ENCODE peak calls at places on chromosomes 2 and 18, in six cellular contexts. One of them, this sample, is unnamed.

GRCh38 chr2:231411871-231412615 is 16.5 kb downstream of the B3GNT7 start:
- DNase-seq in colonic mucosa: peak; percentile 97
- DNase-seq in A549: peak; percentile 84
- DNase-seq in DND-41: no peak
- DNase-seq in body of pancreas: peak; percentile 92
- DNase-seq in pancreas: peak; percentile 92
- DNase-seq in this sample: peak; percentile 92

GRCh38 chr18:13137939-13138821 is 80.4 kb upstream of the LDLRAD4 start:
- DNase-seq in colonic mucosa: peak; percentile 90
- DNase-seq in A549: peak; percentile 70
- DNase-seq in DND-41: peak; percentile 94
- DNase-seq in body of pancreas: peak; percentile 82
- DNase-seq in pancreas: no peak
- DNase-seq in this sample: peak; percentile 57

GRCh38 chr2:5691659-5692529 is at the start of gene SOX11:
- DNase-seq in colonic mucosa: no peak
- DNase-seq in A549: no peak
- DNase-seq in DND-41: no peak
- DNase-seq in body of pancreas: no peak
- DNase-seq in pancreas: no peak
- DNase-seq in this sample: no peak

GRCh38 chr18:39241534-39241933 is 1675.9 kb upstream of the CELF4 start:
- DNase-seq in colonic mucosa: no peak
- DNase-seq in A549: no peak
- DNase-seq in DND-41: no peak
- DNase-seq in body of pancreas: no peak
- DNase-seq in pancreas: no peak
- DNase-seq in this sample: no peak

GRCh38 chr2:218043701-218044109 is 25.3 kb upstream of the RUFY4 start:
- DNase-seq in colonic mucosa: no peak
- DNase-seq in A549: no peak
- DNase-seq in DND-41: no peak
- DNase-seq in body of pancreas: no peak
- DNase-seq in pancreas: no peak
- DNase-seq in this sample: no peak

GRCh38 chr18:11553098-11553940 is 56.1 kb upstream of the SLC35G4 start:
- DNase-seq in colonic mucosa: peak; percentile 24
- DNase-seq in A549: peak; percentile 52
- DNase-seq in DND-41: peak; percentile 68
- DNase-seq in body of pancreas: peak; percentile 40
- DNase-seq in pancreas: no peak
- DNase-seq in this sample: peak; percentile 30

GRCh38 chr18:3525870-3526420 is 76.0 kb downstream of the TGIF1 start:
- DNase-seq in colonic mucosa: no peak
- DNase-seq in A549: no peak
- DNase-seq in DND-41: peak; percentile 12
- DNase-seq in body of pancreas: no peak
- DNase-seq in pancreas: no peak
- DNase-seq in this sample: no peak

GRCh38 chr2:159855153-159856140 is 57.4 kb upstream of the CD302 start:
- DNase-seq in colonic mucosa: no peak
- DNase-seq in A549: no peak
- DNase-seq in DND-41: no peak
- DNase-seq in body of pancreas: no peak
- DNase-seq in pancreas: no peak
- DNase-seq in this sample: no peak

GRCh38 chr2:210663574-210663973 is 107.2 kb downstream of the CPS1 start:
- DNase-seq in colonic mucosa: no peak
- DNase-seq in A549: peak; percentile 6
- DNase-seq in DND-41: no peak
- DNase-seq in body of pancreas: peak; percentile 27
- DNase-seq in pancreas: no peak
- DNase-seq in this sample: no peak

GRCh38 chr2:127121776-127122176 is 14.8 kb upstream of the BIN1 start:
- DNase-seq in colonic mucosa: peak; percentile 18
- DNase-seq in A549: no peak
- DNase-seq in DND-41: no peak
- DNase-seq in body of pancreas: no peak
- DNase-seq in pancreas: no peak
- DNase-seq in this sample: no peak

GRCh38 chr2:8573234-8573941 is 108.5 kb upstream of the ID2 start:
- DNase-seq in colonic mucosa: peak; percentile 67
- DNase-seq in A549: no peak
- DNase-seq in DND-41: no peak
- DNase-seq in body of pancreas: no peak
- DNase-seq in pancreas: no peak
- DNase-seq in this sample: no peak

GRCh38 chr18:58549814-58550339 is 79.0 kb downstream of the ALPK2 start:
- DNase-seq in colonic mucosa: peak; percentile 77
- DNase-seq in A549: peak; percentile 90
- DNase-seq in DND-41: no peak
- DNase-seq in body of pancreas: peak; percentile 39
- DNase-seq in pancreas: no peak
- DNase-seq in this sample: peak; percentile 54

GRCh38 chr18:60377778-60378469 is 5.3 kb upstream of the MC4R start:
- DNase-seq in colonic mucosa: no peak
- DNase-seq in A549: peak; percentile 9
- DNase-seq in DND-41: no peak
- DNase-seq in body of pancreas: no peak
- DNase-seq in pancreas: no peak
- DNase-seq in this sample: no peak

GRCh38 chr18:63741769-63742168 is 33.4 kb upstream of the SERPINB7 start:
- DNase-seq in colonic mucosa: no peak
- DNase-seq in A549: peak; percentile 55
- DNase-seq in DND-41: no peak
- DNase-seq in body of pancreas: no peak
- DNase-seq in pancreas: no peak
- DNase-seq in this sample: no peak

GRCh38 chr2:159362816-159363251 is 76.3 kb upstream of the WDSUB1 start:
- DNase-seq in colonic mucosa: no peak
- DNase-seq in A549: peak; percentile 4
- DNase-seq in DND-41: no peak
- DNase-seq in body of pancreas: peak; percentile 4
- DNase-seq in pancreas: no peak
- DNase-seq in this sample: no peak

GRCh38 chr2:78309460-78309859 is 716.0 kb upstream of the REG3G start:
- DNase-seq in colonic mucosa: no peak
- DNase-seq in A549: no peak
- DNase-seq in DND-41: no peak
- DNase-seq in body of pancreas: no peak
- DNase-seq in pancreas: no peak
- DNase-seq in this sample: no peak

GRCh38 chr2:229910832-229911412 is 10.9 kb downstream of the TRIP12 start:
- DNase-seq in colonic mucosa: no peak
- DNase-seq in A549: peak; percentile 31
- DNase-seq in DND-41: peak; percentile 36
- DNase-seq in body of pancreas: peak; percentile 16
- DNase-seq in pancreas: no peak
- DNase-seq in this sample: no peak

GRCh38 chr18:46320928-46321855 is 217.0 kb downstream of the HAUS1 start:
- DNase-seq in colonic mucosa: no peak
- DNase-seq in A549: no peak
- DNase-seq in DND-41: no peak
- DNase-seq in body of pancreas: no peak
- DNase-seq in pancreas: no peak
- DNase-seq in this sample: no peak

GRCh38 chr2:15189236-15189635 is 371.9 kb downstream of the NBAS start:
- DNase-seq in colonic mucosa: no peak
- DNase-seq in A549: no peak
- DNase-seq in DND-41: no peak
- DNase-seq in body of pancreas: no peak
- DNase-seq in pancreas: no peak
- DNase-seq in this sample: no peak

GRCh38 chr18:36284671-36285295 is 12.7 kb upstream of the FHOD3 start:
- DNase-seq in colonic mucosa: peak; percentile 43
- DNase-seq in A549: peak; percentile 62
- DNase-seq in DND-41: peak; percentile 45
- DNase-seq in body of pancreas: peak; percentile 68
- DNase-seq in pancreas: no peak
- DNase-seq in this sample: peak; percentile 41

GRCh38 chr2:147632193-147632592 is 212.6 kb upstream of the ACVR2A start:
- DNase-seq in colonic mucosa: no peak
- DNase-seq in A549: no peak
- DNase-seq in DND-41: peak; percentile 50
- DNase-seq in body of pancreas: peak; percentile 39
- DNase-seq in pancreas: no peak
- DNase-seq in this sample: no peak

GRCh38 chr2:240431663-240432424 is 3.6 kb upstream of the GPC1 start:
- DNase-seq in colonic mucosa: no peak
- DNase-seq in A549: no peak
- DNase-seq in DND-41: no peak
- DNase-seq in body of pancreas: peak; percentile 1
- DNase-seq in pancreas: peak; percentile 10
- DNase-seq in this sample: no peak

GRCh38 chr2:65730186-65730585 is 297.8 kb upstream of the SPRED2 start:
- DNase-seq in colonic mucosa: no peak
- DNase-seq in A549: no peak
- DNase-seq in DND-41: no peak
- DNase-seq in body of pancreas: no peak
- DNase-seq in pancreas: no peak
- DNase-seq in this sample: no peak

GRCh38 chr2:45134726-45135125 is 125.5 kb upstream of the SIX2 start:
- DNase-seq in colonic mucosa: no peak
- DNase-seq in A549: peak; percentile 11
- DNase-seq in DND-41: peak; percentile 10
- DNase-seq in body of pancreas: peak; percentile 22
- DNase-seq in pancreas: no peak
- DNase-seq in this sample: no peak

GRCh38 chr2:128598862-128599441 is 280.3 kb upstream of the HS6ST1 start:
- DNase-seq in colonic mucosa: no peak
- DNase-seq in A549: no peak
- DNase-seq in DND-41: no peak
- DNase-seq in body of pancreas: no peak
- DNase-seq in pancreas: no peak
- DNase-seq in this sample: no peak

DNA sequence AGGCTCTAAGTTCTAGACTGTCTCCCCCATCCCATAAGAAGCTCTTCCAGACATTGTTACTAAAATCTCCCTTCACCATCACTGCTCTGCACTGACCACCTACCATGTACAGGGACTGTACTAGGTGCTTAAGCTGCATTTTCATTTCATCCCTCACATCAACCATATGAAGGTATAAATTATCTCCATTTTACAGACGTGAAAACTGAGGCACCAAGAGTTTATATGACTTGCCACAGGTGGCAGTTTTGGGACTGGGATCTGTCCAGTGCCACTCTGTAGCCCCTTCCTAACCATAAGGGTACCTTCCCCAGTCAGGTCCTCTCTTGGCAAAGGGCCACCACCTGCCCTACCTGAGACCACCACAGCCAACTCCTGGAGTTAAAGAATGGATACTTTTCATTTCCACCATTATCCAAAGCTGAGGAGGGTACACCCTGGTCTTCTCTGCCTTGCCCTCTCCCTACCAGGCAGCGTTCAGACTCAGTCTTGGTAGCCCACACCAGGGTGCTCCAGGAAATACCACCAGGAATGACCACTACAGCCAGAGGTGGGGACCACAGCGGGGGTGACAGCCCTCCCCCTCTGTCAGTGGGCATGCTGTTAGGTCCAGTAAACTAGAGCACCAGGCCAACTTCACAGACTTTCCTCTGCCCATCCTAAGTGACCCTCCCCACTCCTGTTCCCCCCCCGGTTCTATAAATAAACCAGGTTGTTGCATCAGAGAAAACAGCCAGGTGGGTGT is 2.8 kb downstream of the RAB11FIP5 start:
- DNase-seq in colonic mucosa: no peak
- DNase-seq in A549: no peak
- DNase-seq in DND-41: no peak
- DNase-seq in body of pancreas: no peak
- DNase-seq in pancreas: no peak
- DNase-seq in this sample: no peak
- H3K4me1 ChIP-seq in colonic mucosa: no peaks in the 10 kb centered on the region
- H3K4me1 ChIP-seq in A549: peaks cover 20% of the 10 kb centered on the region
- H3K4me1 ChIP-seq in DND-41: no peaks in the 10 kb centered on the region
- H3K4me1 ChIP-seq in body of pancreas: peaks cover 41% of the 10 kb centered on the region
- H3K4me1 ChIP-seq in pancreas: no peaks in the 10 kb centered on the region
- H3K4me1 ChIP-seq in this sample: peaks cover 20% of the 10 kb centered on the region

GRCh38 chr2:43165378-43166025 is 60.9 kb downstream of the ZFP36L2 start:
- DNase-seq in colonic mucosa: no peak
- DNase-seq in A549: no peak
- DNase-seq in DND-41: no peak
- DNase-seq in body of pancreas: no peak
- DNase-seq in pancreas: no peak
- DNase-seq in this sample: no peak
- TF ChIP-seq CTCF in colonic mucosa: no peak
- TF ChIP-seq CTCF in A549: no peak
- TF ChIP-seq CTCF in DND-41: peak; percentile 48
- TF ChIP-seq CTCF in body of pancreas: peak; percentile 10
- TF ChIP-seq CTCF in pancreas: no peak
- TF ChIP-seq CTCF in this sample: peak; percentile 31

DNA sequence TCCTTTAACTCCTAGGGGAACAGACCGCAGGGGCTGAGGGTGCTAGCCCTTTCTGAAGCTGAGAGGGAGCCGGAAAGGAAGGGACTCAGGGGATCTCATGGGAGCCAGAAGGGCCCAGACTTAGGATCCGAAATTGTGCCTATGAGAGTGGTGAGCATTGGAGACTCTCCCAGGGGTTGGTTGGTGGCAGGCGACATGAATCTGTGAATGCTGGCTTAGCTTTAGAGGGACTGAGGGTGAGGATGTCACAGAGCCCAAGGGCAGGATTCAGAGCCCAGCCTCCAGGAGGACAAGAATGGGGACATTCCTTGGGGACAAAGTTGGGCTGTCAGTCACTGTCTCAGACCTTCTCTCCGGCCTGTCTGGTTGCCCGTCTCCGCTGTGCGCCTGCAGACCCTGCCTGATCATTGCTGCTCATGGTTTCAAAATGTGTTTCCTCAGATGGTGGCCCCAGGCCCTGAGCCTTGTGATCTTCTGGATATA is 17.5 kb downstream of the GNLY start:
- DNase-seq in colonic mucosa: no peak
- DNase-seq in A549: no peak
- DNase-seq in DND-41: no peak
- DNase-seq in body of pancreas: no peak
- DNase-seq in pancreas: no peak
- DNase-seq in this sample: no peak
- H3K4me1 ChIP-seq in colonic mucosa: no peaks in the 10 kb centered on the region
- H3K4me1 ChIP-seq in A549: peaks cover 30% of the 10 kb centered on the region
- H3K4me1 ChIP-seq in DND-41: peaks cover 19% of the 10 kb centered on the region
- H3K4me1 ChIP-seq in body of pancreas: peaks cover 19% of the 10 kb centered on the region
- H3K4me1 ChIP-seq in pancreas: no peaks in the 10 kb centered on the region
- H3K4me1 ChIP-seq in this sample: peaks cover 15% of the 10 kb centered on the region

DNA sequence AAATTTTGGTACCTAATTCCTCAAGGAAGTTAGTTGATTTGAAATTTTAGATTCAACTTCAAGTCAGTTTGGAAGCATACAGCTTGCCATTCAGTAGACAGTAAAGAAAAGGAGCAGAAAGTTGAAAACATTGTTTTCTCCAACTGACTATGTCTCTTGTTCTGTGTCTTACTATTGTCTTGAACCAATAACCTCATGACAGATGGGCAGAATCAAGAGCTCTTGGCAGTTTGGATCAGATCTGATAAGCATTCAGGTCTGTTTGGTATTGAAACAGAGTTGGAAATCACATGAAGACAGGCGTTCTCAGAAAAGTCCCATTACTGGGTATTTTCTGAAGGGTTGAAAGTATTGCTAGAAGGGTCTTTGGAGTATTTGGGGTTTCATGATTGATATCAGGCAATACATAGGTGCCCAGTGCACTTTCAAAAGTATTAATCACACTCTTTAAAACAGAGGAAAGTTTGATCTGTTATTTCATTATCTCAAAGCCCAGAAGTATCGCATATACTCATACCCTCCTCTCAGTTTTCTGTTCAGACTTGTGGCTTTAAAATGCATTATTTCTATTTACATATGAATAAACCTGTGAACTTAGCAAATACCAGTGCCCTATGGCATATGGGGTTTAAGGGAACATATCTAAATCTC is 428.4 kb upstream of the ZEB2 start:
- DNase-seq in colonic mucosa: no peak
- DNase-seq in A549: no peak
- DNase-seq in DND-41: no peak
- DNase-seq in body of pancreas: no peak
- DNase-seq in pancreas: no peak
- DNase-seq in this sample: no peak
- TF ChIP-seq CTCF in colonic mucosa: no peak
- TF ChIP-seq CTCF in A549: no peak
- TF ChIP-seq CTCF in DND-41: no peak
- TF ChIP-seq CTCF in body of pancreas: no peak
- TF ChIP-seq CTCF in pancreas: no peak
- TF ChIP-seq CTCF in this sample: no peak

This sample was measured in PC-9.